ENCODE peak calls at places on chromosomes 2 and 18, in seven cellular contexts. X is effector memory CD4-positive, alpha-beta T cell; A is breast epithelium; G is nucleus accumbens; K is activated gamma-delta T cell treated with Interleukin-2 at 50 U/mL for 16 hours; T is activated effector memory CD4-positive, alpha-beta T cell treated with anti-CD3 and anti-CD28 coated beads, Interleukin-2, amount 50 U/mL, for 16 hours; Y is stimulated activated naive CD8-positive, alpha-beta T cell treated with anti-CD3 and anti-CD28 coated beads, Interleukin-15, Interleukin-2, amounts not matched to agents 100 U/mL and 50 U/mL, for 24 hours. B is an unnamed sample.

GRCh38 chr2:10057231-10058107 is 14.1 kb downstream of the KLF11 start:
- DNase-seq in Y (peak; percentile 39), T (no peak), K (no peak), X (no peak), G (no peak), A (no peak), B (no peak)

GRCh38 chr2:178082646-178083045 is 10.1 kb upstream of the PDE11A start:
- DNase-seq in X (no peak), T (no peak), K (no peak), Y (no peak), G (no peak), A (no peak), B (no peak)

GRCh38 chr18:69974365-69974764 is 26.7 kb upstream of the CD226 start:
- DNase-seq in Y (no peak), G (no peak), T (no peak), A (no peak), X (no peak), K (no peak), B (no peak)

GRCh38 chr18:75074196-75075015 is 134.5 kb downstream of the PTGR3 start:
- DNase-seq in Y (no peak), X (no peak), A (no peak), K (no peak), T (peak; percentile 53), G (no peak), B (no peak)

GRCh38 chr2:27390822-27391679 is 10.5 kb upstream of the ZNF513 start:
- DNase-seq in X (no peak), Y (no peak), G (no peak), T (no peak), A (no peak), K (no peak), B (no peak)

GRCh38 chr2:113324684-113325160 is 46.0 kb upstream of the PAX8 start:
- DNase-seq in K (peak; percentile 16), G (no peak), X (peak; percentile 4), T (peak; percentile 73), Y (peak; percentile 62), A (no peak), B (no peak)

GRCh38 chr2:127400897-127401756 is 13.4 kb upstream of the MAP3K2 start:
- DNase-seq in X (no peak), T (no peak), K (no peak), A (no peak), Y (no peak), G (no peak), B (no peak)

GRCh38 chr18:63540131-63540530 is 2.0 kb upstream of the SERPINB12 start:
- DNase-seq in T (no peak), K (no peak), A (no peak), X (no peak), G (no peak), Y (no peak), B (no peak)

GRCh38 chr2:26649322-26649721 is 8.2 kb upstream of the CIB4 start:
- DNase-seq in K (no peak), A (no peak), T (no peak), G (no peak), X (no peak), Y (no peak), B (no peak)

GRCh38 chr18:79484661-79485621 is 89.2 kb downstream of the NFATC1 start:
- DNase-seq in A (peak; percentile 30), T (peak; percentile 49), K (no peak), X (no peak), G (no peak), Y (no peak), B (peak; percentile 43)

GRCh38 chr2:10185046-10185445 is 62.5 kb downstream of the RRM2 start:
- DNase-seq in G (no peak), T (no peak), A (no peak), Y (no peak), K (no peak), X (no peak), B (no peak)

GRCh38 chr2:66573866-66574265 is 138.9 kb downstream of the MEIS1 start:
- DNase-seq in K (no peak), G (no peak), A (no peak), Y (no peak), T (no peak), X (no peak), B (no peak)

GRCh38 chr2:383173-383572 is 95.3 kb upstream of the ALKAL2 start:
- DNase-seq in K (no peak), A (no peak), Y (no peak), T (no peak), X (no peak), G (no peak), B (no peak)

GRCh38 chr18:55510809-55511208 is 77.2 kb downstream of the TCF4 start:
- DNase-seq in X (no peak), T (no peak), G (no peak), K (no peak), Y (no peak), A (no peak), B (peak; percentile 58)

GRCh38 chr18:69064063-69064462 is 266.2 kb downstream of the CCDC102B start:
- DNase-seq in K (no peak), G (no peak), Y (no peak), X (no peak), A (no peak), T (no peak), B (no peak)

GRCh38 chr2:146004470-146004869 is 1484.6 kb upstream of the ZEB2 start:
- DNase-seq in Y (no peak), T (no peak), K (no peak), G (no peak), X (no peak), A (no peak), B (no peak)

GRCh38 chr2:1495676-1496393 is 82.6 kb downstream of the TPO start:
- DNase-seq in K (no peak), T (no peak), A (peak; percentile 22), G (no peak), X (no peak), Y (no peak), B (no peak)

GRCh38 chr2:240920783-240921231 is 14.7 kb downstream of the CROCC2 start:
- DNase-seq in T (peak; percentile 50), Y (peak; percentile 2), G (no peak), A (peak; percentile 38), K (no peak), X (no peak), B (peak; percentile 11)

GRCh38 chr2:26466662-26467310 is 11.1 kb downstream of the OTOF start:
- DNase-seq in X (no peak), T (no peak), Y (no peak), A (no peak), G (no peak), K (no peak), B (no peak)

GRCh38 chr18:49849331-49850217 is 36.2 kb upstream of the ACAA2 start:
- DNase-seq in K (no peak), G (no peak), A (no peak), Y (no peak), T (no peak), X (no peak), B (peak; percentile 4)

GRCh38 chr2:110101911-110102774 is 13.5 kb downstream of the MALL start:
- DNase-seq in X (no peak), K (no peak), A (no peak), G (no peak), T (no peak), Y (no peak), B (no peak)

GRCh38 chr2:219037783-219038549 is 3.4 kb downstream of the CFAP65 start:
- DNase-seq in Y (no peak), T (peak; percentile 39), G (no peak), X (no peak), A (no peak), K (no peak), B (no peak)

GRCh38 chr2:9230051-9230802 is 23.6 kb downstream of the ASAP2 start:
- DNase-seq in K (no peak), Y (no peak), X (no peak), G (no peak), A (no peak), T (peak; percentile 50), B (no peak)

B was measured in tibial nerve.